ENCODE peak calls at places on chromosomes 12 and 14, in seven cellular contexts. One of them, this sample, is unnamed. For H3K4me1, the result is how much of the 10 kb centered on the place peaks cover.

GRCh38 chr14:66955159-66955558 is 234.1 kb upstream of the GARIN2 start:
- DNase-seq in heart left ventricle: no peak
- DNase-seq in psoas muscle: no peak
- DNase-seq in pancreas: no peak
- DNase-seq in mucosa of descending colon: no peak
- DNase-seq in K562: no peak
- DNase-seq in aorta: no peak
- DNase-seq in this sample: no peak

GRCh38 chr14:87407344-87407743 is 585.6 kb downstream of the GALC start:
- DNase-seq in heart left ventricle: no peak
- DNase-seq in psoas muscle: no peak
- DNase-seq in pancreas: no peak
- DNase-seq in mucosa of descending colon: no peak
- DNase-seq in K562: no peak
- DNase-seq in aorta: no peak
- DNase-seq in this sample: no peak

GRCh38 chr12:96386794-96387193 is 13.4 kb downstream of the CDK17 start:
- DNase-seq in heart left ventricle: no peak
- DNase-seq in psoas muscle: no peak
- DNase-seq in pancreas: no peak
- DNase-seq in mucosa of descending colon: no peak
- DNase-seq in K562: no peak
- DNase-seq in aorta: no peak
- DNase-seq in this sample: no peak

GRCh38 chr12:52210186-52210924 is 18.5 kb upstream of the KRT80 start:
- DNase-seq in heart left ventricle: peak
- DNase-seq in psoas muscle: peak
- DNase-seq in pancreas: no peak
- DNase-seq in mucosa of descending colon: no peak
- DNase-seq in K562: no peak
- DNase-seq in aorta: no peak
- DNase-seq in this sample: no peak

GRCh38 chr12:103333676-103334075 is 162.1 kb downstream of the C12orf42 start:
- DNase-seq in heart left ventricle: no peak
- DNase-seq in psoas muscle: no peak
- DNase-seq in pancreas: no peak
- DNase-seq in mucosa of descending colon: no peak
- DNase-seq in K562: no peak
- DNase-seq in aorta: no peak
- DNase-seq in this sample: no peak

GRCh38 chr12:52018448-52019122 is 11.8 kb downstream of the TAMALIN start:
- DNase-seq in heart left ventricle: no peak
- DNase-seq in psoas muscle: no peak
- DNase-seq in pancreas: no peak
- DNase-seq in mucosa of descending colon: no peak
- DNase-seq in K562: no peak
- DNase-seq in aorta: no peak
- DNase-seq in this sample: no peak

GRCh38 chr12:49750027-49750977 is 8.9 kb downstream of the TMBIM6 start:
- DNase-seq in heart left ventricle: no peak
- DNase-seq in psoas muscle: no peak
- DNase-seq in pancreas: no peak
- DNase-seq in mucosa of descending colon: no peak
- DNase-seq in K562: no peak
- DNase-seq in aorta: no peak
- DNase-seq in this sample: no peak

GRCh38 chr12:50221228-50222008 is 54.2 kb upstream of the CERS5 start:
- DNase-seq in heart left ventricle: no peak
- DNase-seq in psoas muscle: no peak
- DNase-seq in pancreas: no peak
- DNase-seq in mucosa of descending colon: no peak
- DNase-seq in K562: no peak
- DNase-seq in aorta: no peak
- DNase-seq in this sample: no peak

GRCh38 chr14:87334997-87335675 is 657.8 kb downstream of the GALC start:
- DNase-seq in heart left ventricle: no peak
- DNase-seq in psoas muscle: no peak
- DNase-seq in pancreas: no peak
- DNase-seq in mucosa of descending colon: no peak
- DNase-seq in K562: no peak
- DNase-seq in aorta: no peak
- DNase-seq in this sample: no peak

GRCh38 chr12:83031301-83031700 is 344.6 kb downstream of the TMTC2 start:
- DNase-seq in heart left ventricle: no peak
- DNase-seq in psoas muscle: no peak
- DNase-seq in pancreas: no peak
- DNase-seq in mucosa of descending colon: no peak
- DNase-seq in K562: no peak
- DNase-seq in aorta: no peak
- DNase-seq in this sample: no peak
- H3K4me1 ChIP-seq in heart left ventricle: under half
- H3K4me1 ChIP-seq in psoas muscle: under half
- H3K4me1 ChIP-seq in pancreas: under half
- H3K4me1 ChIP-seq in mucosa of descending colon: under half
- H3K4me1 ChIP-seq in K562: under half
- H3K4me1 ChIP-seq in aorta: under half
- H3K4me1 ChIP-seq in this sample: under half

DNA sequence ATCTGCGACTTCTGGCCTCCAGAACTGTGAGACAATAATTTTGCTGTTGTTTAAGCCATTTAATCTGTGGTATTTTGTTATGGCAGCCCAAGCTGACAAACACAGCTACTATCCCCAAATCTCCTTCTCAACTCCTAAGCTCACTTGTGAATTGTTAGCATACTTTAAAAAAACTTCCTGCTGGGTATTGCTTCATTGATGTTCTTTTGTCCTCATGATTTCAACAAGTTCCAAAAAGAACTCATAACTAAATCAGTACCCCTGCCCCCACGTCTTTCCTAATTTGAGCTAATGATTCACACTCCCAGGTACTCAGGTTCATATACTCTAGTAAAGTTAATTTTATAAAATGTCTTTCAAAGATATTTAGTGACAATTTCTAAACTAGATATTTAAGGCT is 125.5 kb downstream of the MDGA2 start:
- DNase-seq in heart left ventricle: no peak
- DNase-seq in psoas muscle: no peak
- DNase-seq in pancreas: no peak
- DNase-seq in mucosa of descending colon: no peak
- DNase-seq in K562: no peak
- DNase-seq in aorta: no peak
- DNase-seq in this sample: no peak
- H3K4me1 ChIP-seq in heart left ventricle: under half
- H3K4me1 ChIP-seq in psoas muscle: under half
- H3K4me1 ChIP-seq in pancreas: under half
- H3K4me1 ChIP-seq in mucosa of descending colon: under half
- H3K4me1 ChIP-seq in K562: under half
- H3K4me1 ChIP-seq in aorta: under half
- H3K4me1 ChIP-seq in this sample: under half

GRCh38 chr14:71648725-71649124 is 283.5 kb upstream of the RGS6 start:
- DNase-seq in heart left ventricle: no peak
- DNase-seq in psoas muscle: no peak
- DNase-seq in pancreas: no peak
- DNase-seq in mucosa of descending colon: no peak
- DNase-seq in K562: no peak
- DNase-seq in aorta: no peak
- DNase-seq in this sample: no peak

GRCh38 chr14:71650187-71650586 is 282.0 kb upstream of the RGS6 start:
- DNase-seq in heart left ventricle: no peak
- DNase-seq in psoas muscle: no peak
- DNase-seq in pancreas: no peak
- DNase-seq in mucosa of descending colon: no peak
- DNase-seq in K562: no peak
- DNase-seq in aorta: no peak
- DNase-seq in this sample: no peak

GRCh38 chr14:71646518-71646917 is 285.7 kb upstream of the RGS6 start:
- DNase-seq in heart left ventricle: no peak
- DNase-seq in psoas muscle: no peak
- DNase-seq in pancreas: no peak
- DNase-seq in mucosa of descending colon: no peak
- DNase-seq in K562: no peak
- DNase-seq in aorta: no peak
- DNase-seq in this sample: no peak

GRCh38 chr14:71645656-71646055 is 286.6 kb upstream of the RGS6 start:
- DNase-seq in heart left ventricle: no peak
- DNase-seq in psoas muscle: no peak
- DNase-seq in pancreas: no peak
- DNase-seq in mucosa of descending colon: no peak
- DNase-seq in K562: no peak
- DNase-seq in aorta: no peak
- DNase-seq in this sample: no peak

GRCh38 chr14:71647086-71647784 is 285.0 kb upstream of the RGS6 start:
- DNase-seq in heart left ventricle: no peak
- DNase-seq in psoas muscle: no peak
- DNase-seq in pancreas: peak
- DNase-seq in mucosa of descending colon: no peak
- DNase-seq in K562: no peak
- DNase-seq in aorta: no peak
- DNase-seq in this sample: no peak
- H3K4me1 ChIP-seq in heart left ventricle: under half
- H3K4me1 ChIP-seq in psoas muscle: under half
- H3K4me1 ChIP-seq in pancreas: under half
- H3K4me1 ChIP-seq in mucosa of descending colon: under half
- H3K4me1 ChIP-seq in K562: under half
- H3K4me1 ChIP-seq in aorta: under half
- H3K4me1 ChIP-seq in this sample: under half

DNA sequence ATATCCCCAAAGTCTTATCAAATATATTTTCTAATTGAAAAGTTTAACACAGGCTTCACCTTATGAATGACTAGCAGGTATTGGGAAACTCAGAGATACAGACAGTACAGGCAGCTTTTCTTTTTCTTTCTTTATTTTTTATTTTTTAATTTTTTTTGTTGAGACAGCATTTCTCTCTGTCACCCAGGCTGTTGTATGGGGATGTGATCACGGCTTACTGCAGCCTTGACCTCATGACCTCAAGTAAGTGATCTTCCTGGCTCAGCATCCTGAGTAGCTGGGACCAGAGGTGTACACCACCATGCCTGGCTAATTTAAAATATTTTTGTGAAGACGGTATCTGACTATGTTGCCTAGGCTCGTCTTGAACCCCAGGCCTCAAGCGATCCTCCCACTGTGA is 85.0 kb downstream of the BRMS1L start:
- DNase-seq in heart left ventricle: no peak
- DNase-seq in psoas muscle: no peak
- DNase-seq in pancreas: no peak
- DNase-seq in mucosa of descending colon: no peak
- DNase-seq in K562: no peak
- DNase-seq in aorta: no peak
- DNase-seq in this sample: no peak
- H3K4me1 ChIP-seq in heart left ventricle: under half
- H3K4me1 ChIP-seq in psoas muscle: under half
- H3K4me1 ChIP-seq in pancreas: under half
- H3K4me1 ChIP-seq in mucosa of descending colon: under half
- H3K4me1 ChIP-seq in K562: under half
- H3K4me1 ChIP-seq in aorta: under half
- H3K4me1 ChIP-seq in this sample: under half

GRCh38 chr12:20985399-20985798 is 145.6 kb upstream of the SLCO1B1 start:
- DNase-seq in heart left ventricle: no peak
- DNase-seq in psoas muscle: no peak
- DNase-seq in pancreas: no peak
- DNase-seq in mucosa of descending colon: no peak
- DNase-seq in K562: no peak
- DNase-seq in aorta: no peak
- DNase-seq in this sample: no peak
- H3K4me1 ChIP-seq in heart left ventricle: under half
- H3K4me1 ChIP-seq in psoas muscle: under half
- H3K4me1 ChIP-seq in pancreas: under half
- H3K4me1 ChIP-seq in mucosa of descending colon: under half
- H3K4me1 ChIP-seq in K562: under half
- H3K4me1 ChIP-seq in aorta: under half
- H3K4me1 ChIP-seq in this sample: under half

DNA sequence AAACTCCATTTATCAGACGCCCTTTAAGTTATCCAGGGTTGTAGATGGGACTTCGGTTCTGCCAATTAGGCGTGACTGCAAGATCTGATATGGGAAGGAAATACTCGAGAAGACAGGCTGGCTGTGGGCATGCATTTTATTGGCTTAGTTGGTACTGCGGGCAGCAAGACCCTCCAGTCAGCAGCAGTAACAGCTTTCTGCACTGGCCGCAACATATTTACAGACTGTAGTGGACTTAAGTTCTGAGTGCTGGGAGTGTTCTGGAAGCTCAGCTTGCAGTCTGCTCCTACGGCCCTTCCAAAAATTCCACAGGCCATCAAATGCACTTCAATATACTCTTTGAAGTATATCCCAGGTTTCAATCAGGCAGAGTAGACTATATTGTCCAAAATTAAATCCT is 21.1 kb downstream of the KITLG start:
- DNase-seq in heart left ventricle: no peak
- DNase-seq in psoas muscle: no peak
- DNase-seq in pancreas: no peak
- DNase-seq in mucosa of descending colon: no peak
- DNase-seq in K562: no peak
- DNase-seq in aorta: no peak
- DNase-seq in this sample: no peak
- H3K4me1 ChIP-seq in heart left ventricle: under half
- H3K4me1 ChIP-seq in psoas muscle: under half
- H3K4me1 ChIP-seq in pancreas: under half
- H3K4me1 ChIP-seq in mucosa of descending colon: under half
- H3K4me1 ChIP-seq in K562: under half
- H3K4me1 ChIP-seq in aorta: under half
- H3K4me1 ChIP-seq in this sample: under half

DNA sequence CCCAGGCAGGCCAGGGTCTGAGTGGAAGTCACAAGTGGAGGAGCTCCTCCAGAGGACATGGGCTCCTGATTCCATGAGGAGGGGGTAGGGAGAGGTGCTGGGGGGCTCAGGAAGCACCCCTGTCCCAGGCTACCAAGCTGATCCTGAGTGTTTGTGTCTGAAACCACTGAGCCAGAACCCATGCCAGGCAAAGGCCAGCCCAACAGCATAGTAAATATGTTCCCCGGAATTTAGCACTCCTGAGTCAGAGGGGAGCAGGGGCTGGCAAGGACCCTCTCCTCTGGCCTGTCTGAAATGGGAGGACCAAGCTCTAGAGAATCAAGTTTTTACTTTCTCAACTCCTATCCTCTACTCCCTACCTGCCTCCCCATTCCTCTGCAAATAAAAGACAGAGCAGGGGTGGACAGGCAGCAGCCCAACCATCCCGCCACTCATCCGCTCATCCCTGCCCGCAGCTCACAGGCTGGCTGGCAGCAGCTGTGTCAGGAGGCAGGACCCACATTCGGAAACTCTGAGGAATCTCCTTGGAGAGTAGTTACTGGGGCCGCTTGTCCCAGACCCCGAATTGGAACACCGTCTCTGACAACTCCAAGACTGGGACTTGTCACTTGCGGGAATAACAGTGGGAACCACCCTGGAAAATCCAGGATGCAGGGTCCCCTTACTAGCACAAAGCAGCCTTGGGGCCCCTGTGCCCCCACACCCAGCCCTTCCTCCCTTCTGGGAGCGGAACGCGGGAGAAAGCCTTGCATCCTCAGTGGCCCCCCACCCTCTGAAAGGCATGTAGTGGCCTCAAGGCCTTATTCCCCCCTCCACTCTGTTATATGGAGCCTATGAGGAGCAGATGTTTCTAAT is 102.5 kb downstream of the ZFP36L1 start:
- DNase-seq in heart left ventricle: no peak
- DNase-seq in psoas muscle: no peak
- DNase-seq in pancreas: no peak
- DNase-seq in mucosa of descending colon: no peak
- DNase-seq in K562: no peak
- DNase-seq in aorta: peak
- DNase-seq in this sample: no peak
- H3K4me1 ChIP-seq in heart left ventricle: under half
- H3K4me1 ChIP-seq in psoas muscle: under half
- H3K4me1 ChIP-seq in pancreas: under half
- H3K4me1 ChIP-seq in mucosa of descending colon: under half
- H3K4me1 ChIP-seq in K562: under half
- H3K4me1 ChIP-seq in aorta: under half
- H3K4me1 ChIP-seq in this sample: under half